ENCODE peak calls at places on chromosomes 16 and 17, in five cellular contexts. F is heart left ventricle, S is heart right ventricle, B is endodermal cell, L is foreskin keratinocyte. Q is an unnamed sample. For H3K4me1, the result is how much of the 10 kb centered on the place peaks cover.

GRCh38 chr16:85412911-85413520 is 200.1 kb upstream of the GSE1 start:
- DNase-seq in F (peak), S (peak), B (no peak), L (no peak), Q (peak)

GRCh38 chr17:75976175-75976848 is 2.7 kb downstream of the ACOX1 start:
- DNase-seq in F (no peak), S (no peak), B (no peak), L (no peak), Q (no peak)

GRCh38 chr17:37293770-37294169 is 82.0 kb upstream of the C17orf78 start:
- DNase-seq in F (no peak), S (no peak), B (no peak), L (no peak), Q (no peak)

GRCh38 chr16:9159839-9160550 is 68.6 kb downstream of the HAPSTR1 start:
- DNase-seq in F (peak), S (no peak), B (peak), L (peak), Q (peak)

GRCh38 chr17:36504156-36504545 is 17.7 kb downstream of the ZNHIT3 start:
- DNase-seq in F (no peak), S (no peak), B (peak), L (no peak), Q (no peak)

GRCh38 chr17:12659500-12659899 is 6.2 kb upstream of the MYOCD start:
- DNase-seq in F (no peak), S (no peak), B (no peak), L (peak), Q (no peak)

GRCh38 chr16:71360378-71360777 is 1.9 kb downstream of the CALB2 start:
- DNase-seq in F (no peak), S (no peak), B (no peak), L (peak), Q (no peak)

GRCh38 chr16:56576585-56577299 is 11.9 kb downstream of the MT4 start:
- DNase-seq in F (peak), S (peak), B (peak), L (peak), Q (peak)

GRCh38 chr17:38627957-38628356 is 22.2 kb upstream of the SRCIN1 start:
- DNase-seq in F (no peak), S (no peak), B (no peak), L (no peak), Q (no peak)

GRCh38 chr17:79872762-79873161 is 33.5 kb upstream of the CBX4 start:
- DNase-seq in F (no peak), S (no peak), B (no peak), L (no peak), Q (no peak)

GRCh38 chr16:4409081-4409932 is 7.1 kb downstream of the CORO7 start:
- DNase-seq in F (no peak), S (no peak), B (no peak), L (no peak), Q (no peak)

GRCh38 chr17:47368262-47368661 is 44.5 kb downstream of the EFCAB13 start:
- DNase-seq in F (no peak), S (no peak), B (no peak), L (no peak), Q (no peak)

GRCh38 chr17:12395733-12396354 is 269.8 kb upstream of the MYOCD start:
- DNase-seq in F (no peak), S (no peak), B (peak), L (no peak), Q (no peak)

GRCh38 chr16:54938351-54939346 is 8.0 kb downstream of the IRX5 start:
- DNase-seq in F (no peak), S (no peak), B (peak), L (no peak), Q (no peak)

GRCh38 chr17:7017827-7018200 is 5.0 kb upstream of the BCL6B start:
- DNase-seq in F (no peak), S (no peak), B (peak), L (no peak), Q (peak)
- TF ChIP-seq CTCF in F (no peak), S (no peak), B (no peak), L (no peak), Q (no peak)

GRCh38 chr16:22323173-22323997 is 26.2 kb downstream of the POLR3E start:
- DNase-seq in F (no peak), S (no peak), B (peak), L (no peak), Q (no peak)
- H3K4me1 ChIP-seq in F (under half), S (under half), B (under half), L (under half), Q (under half)

GRCh38 chr17:40950176-40950575 is 12.7 kb upstream of the KRT23 start:
- DNase-seq in F (no peak), S (no peak), B (no peak), L (no peak), Q (no peak)

GRCh38 chr17:40951011-40951622 is 13.7 kb upstream of the KRT23 start:
- DNase-seq in F (no peak), S (no peak), B (no peak), L (no peak), Q (no peak)

GRCh38 chr17:40952675-40953074 is 14.1 kb downstream of the KRT39 start:
- DNase-seq in F (no peak), S (no peak), B (no peak), L (peak), Q (no peak)

GRCh38 chr17:40953876-40954275 is 12.9 kb downstream of the KRT39 start:
- DNase-seq in F (no peak), S (no peak), B (no peak), L (peak), Q (no peak)

DNA sequence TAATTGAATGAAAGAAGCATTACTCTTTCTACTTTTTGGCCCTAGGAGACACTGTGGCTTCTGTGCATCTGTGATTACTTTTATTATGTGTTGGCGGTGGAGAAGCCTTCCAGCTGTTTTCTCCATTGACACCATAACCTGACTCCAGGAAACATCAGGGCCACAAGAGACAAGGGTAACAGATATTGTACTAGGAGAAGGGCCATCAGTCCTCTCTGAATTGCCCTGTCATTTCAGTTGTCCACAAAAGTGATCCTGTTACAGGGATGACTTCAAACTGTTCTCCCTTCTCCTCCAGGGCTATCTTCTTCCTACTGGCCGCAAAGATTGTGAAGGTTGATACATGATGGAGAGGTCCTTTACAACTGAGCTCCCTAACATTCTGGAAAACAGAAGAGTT is 14.6 kb downstream of the KRT39 start:
- DNase-seq in F (no peak), S (no peak), B (no peak), L (no peak), Q (no peak)
- H3K27ac ChIP-seq in F (no peak), S (no peak), B (no peak), L (peak), Q (no peak)

DNA sequence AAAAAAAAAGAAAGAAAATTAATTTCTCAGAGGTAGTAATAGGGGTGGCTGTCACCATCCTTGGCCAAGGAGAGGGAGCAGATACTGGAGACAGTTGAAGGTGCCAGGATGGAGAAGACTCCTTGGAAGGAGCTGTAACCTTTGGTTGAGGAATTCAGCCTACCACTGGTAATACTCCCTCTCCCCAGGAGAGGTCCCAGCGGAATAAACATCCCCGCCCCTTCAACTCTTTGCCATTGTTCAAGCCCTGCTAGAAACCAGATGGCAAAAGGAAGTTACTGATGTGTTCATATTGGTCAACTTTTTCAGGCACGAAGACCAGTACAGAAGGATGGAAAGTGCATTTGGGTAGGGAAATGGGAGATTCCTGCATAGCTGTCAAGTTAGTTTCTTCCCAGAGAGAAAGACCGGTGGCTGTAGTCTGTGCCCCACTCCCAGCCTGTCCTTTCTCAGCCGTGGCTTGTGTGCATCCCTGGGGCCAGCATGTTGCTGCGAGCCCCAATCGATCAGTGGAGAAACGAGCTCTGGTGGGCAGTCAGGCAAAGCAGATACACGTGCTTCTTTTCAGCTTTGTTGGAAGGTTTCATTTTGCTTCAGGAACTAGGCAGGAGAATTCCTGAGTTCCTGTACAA is 612.1 kb downstream of the MAF start:
- DNase-seq in F (no peak), S (no peak), B (peak), L (no peak), Q (no peak)
- TF ChIP-seq CTCF in F (no peak), S (no peak), B (peak), L (peak), Q (no peak)

GRCh38 chr17:29179232-29180036 is 764 bp downstream of the MYO18A start:
- DNase-seq in F (peak), S (peak), B (peak), L (peak), Q (peak)
- H3K4me1 ChIP-seq in F (half or more), S (half or more), B (under half), L (under half), Q (under half)